ENCODE peak calls at places on chromosomes 1 and 21, in five cellular contexts. O is Daoy; P is OCI-M1; R is activated CD4-positive, CD25-positive, alpha-beta regulatory T cell; Z is mesenteric fat pad. S is an unnamed sample.

GRCh38 chr1:41955461-41956159 is 36.9 kb upstream of the HIVEP3 start:
- DNase-seq in R (no peak), O (peak; percentile 97), P (no peak), Z (no peak), S (peak; percentile 99)

GRCh38 chr1:113103048-113103447 is 30.1 kb downstream of the LRIG2 start:
- DNase-seq in R (no peak), P (no peak), Z (no peak), O (no peak), S (no peak)

GRCh38 chr21:35138665-35139381 is 89.7 kb upstream of the RUNX1 start:
- DNase-seq in P (no peak), Z (no peak), R (peak; percentile 2), O (peak; percentile 96), S (peak; percentile 74)

GRCh38 chr1:77467196-77467595 is 185.4 kb downstream of the AK5 start:
- DNase-seq in R (no peak), P (no peak), Z (no peak), O (no peak), S (no peak)

GRCh38 chr21:24895885-24896734 is 711.2 kb downstream of the MRPL39 start:
- DNase-seq in O (peak; percentile 0), P (peak; percentile 76), R (no peak), Z (no peak), S (peak; percentile 14)

GRCh38 chr1:1630965-1631792 is 794 bp upstream of the MMP23B start:
- DNase-seq in O (no peak), R (no peak), Z (no peak), P (no peak), S (no peak)

GRCh38 chr1:226643167-226643566 is 94.6 kb downstream of the STUM start:
- DNase-seq in O (peak; percentile 87), P (peak; percentile 69), R (peak; percentile 31), Z (no peak), S (no peak)

GRCh38 chr1:119539636-119540035 is 32.6 kb downstream of the HSD3B1 start:
- DNase-seq in P (no peak), R (no peak), Z (no peak), O (no peak), S (no peak)

GRCh38 chr1:151193856-151194255 is 3.9 kb upstream of the VPS72 start:
- DNase-seq in P (no peak), Z (no peak), R (no peak), O (no peak), S (no peak)

GRCh38 chr1:56477164-56478111 is 101.9 kb downstream of the PLPP3 start:
- DNase-seq in P (no peak), O (peak; percentile 33), R (no peak), Z (no peak), S (no peak)

GRCh38 chr1:161914595-161914994 is 109.1 kb downstream of the OLFML2B start:
- DNase-seq in P (no peak), O (no peak), R (no peak), Z (no peak), S (no peak)

GRCh38 chr21:38824124-38824822 is 18.5 kb downstream of the ETS2 start:
- DNase-seq in O (no peak), Z (no peak), R (no peak), P (no peak), S (no peak)

GRCh38 chr1:208013210-208013609 is 102.3 kb upstream of the CD34 start:
- DNase-seq in R (no peak), P (peak; percentile 16), Z (no peak), O (no peak), S (no peak)

GRCh38 chr1:193123751-193124150 is 1.9 kb downstream of the CDC73 start:
- DNase-seq in P (peak; percentile 51), O (no peak), R (no peak), Z (no peak), S (no peak)

GRCh38 chr1:94678187-94678863 is 136.8 kb upstream of the F3 start:
- DNase-seq in O (no peak), P (no peak), Z (no peak), R (no peak), S (no peak)

GRCh38 chr1:24878775-24879742 is 51.0 kb downstream of the RUNX3 start:
- DNase-seq in R (no peak), O (peak; percentile 47), Z (peak; percentile 35), P (peak; percentile 14), S (no peak)

GRCh38 chr1:64849942-64850341 is 105.1 kb downstream of the RAVER2 start:
- DNase-seq in P (no peak), O (no peak), Z (no peak), R (no peak), S (no peak)

S was measured in RCC 7860.